ENCODE peak calls at places on chromosomes 13 and 19, in five cellular contexts. D is lower lobe of right lung, W is sigmoid colon, U is progenitor cell of endocrine pancreas, G is lower leg skin. N is an unnamed sample.

GRCh38 chr13:77176350-77176749 is 149.4 kb upstream of the FBXL3 start:
- DNase-seq in D (no peak), U (no peak), G (no peak), W (no peak), N (no peak)

GRCh38 chr13:48072304-48072703 is 22.6 kb downstream of the MED4 start:
- DNase-seq in D (no peak), U (no peak), G (no peak), W (no peak), N (no peak)

GRCh38 chr19:43723588-43723987 is 7.7 kb downstream of the IRGC start:
- DNase-seq in W (no peak), D (no peak), G (no peak), U (no peak), N (no peak)

GRCh38 chr13:35810286-35810685 is 320.9 kb downstream of the DCLK1 start:
- DNase-seq in U (no peak), G (no peak), D (no peak), W (no peak), N (no peak)

GRCh38 chr13:93243375-93244063 is 16.9 kb downstream of the GPC6 start:
- DNase-seq in W (no peak), D (no peak), U (no peak), G (no peak), N (no peak)

GRCh38 chr13:62598708-62599107 is 1183.1 kb upstream of the PCDH20 start:
- DNase-seq in W (no peak), D (no peak), G (no peak), U (no peak), N (no peak)

GRCh38 chr13:22103628-22104027 is 432.8 kb downstream of the FGF9 start:
- DNase-seq in U (no peak), G (no peak), D (no peak), W (no peak), N (no peak)

GRCh38 chr13:111518161-111518791 is 197.8 kb downstream of the TEX29 start:
- DNase-seq in D (no peak), G (peak; percentile 61), U (no peak), W (no peak), N (peak; percentile 56)

GRCh38 chr13:80054806-80055205 is 286.1 kb downstream of the SPRY2 start:
- DNase-seq in G (no peak), W (no peak), D (no peak), U (no peak), N (no peak)

GRCh38 chr19:15587663-15588062 is 27.4 kb upstream of the CYP4F8 start:
- DNase-seq in G (peak; percentile 84), D (peak; percentile 86), W (no peak), U (no peak), N (peak; percentile 51)

GRCh38 chr13:98156259-98156658 is 13.4 kb downstream of the FARP1 start:
- DNase-seq in U (no peak), G (peak; percentile 9), D (no peak), W (no peak), N (no peak)

GRCh38 chr13:37526710-37527446 is 71.7 kb downstream of the POSTN start:
- DNase-seq in U (no peak), G (no peak), D (no peak), W (no peak), N (no peak)

GRCh38 chr13:25990801-25991200 is 61.0 kb downstream of the SHISA2 start:
- DNase-seq in U (no peak), W (no peak), D (no peak), G (no peak), N (peak; percentile 80)

GRCh38 chr13:50080856-50081105 is 65.5 kb downstream of the KCNRG start:
- DNase-seq in U (no peak), W (no peak), G (no peak), D (no peak), N (no peak)

GRCh38 chr13:50080158-50080855 is 65.1 kb downstream of the KCNRG start:
- DNase-seq in U (no peak), W (peak; percentile 70), D (no peak), G (no peak), N (no peak)

GRCh38 chr13:50081899-50082425 is 66.7 kb downstream of the KCNRG start:
- DNase-seq in G (peak; percentile 99), W (peak; percentile 99), D (peak; percentile 97), U (peak; percentile 98), N (peak; percentile 100)

GRCh38 chr13:50082426-50083283 is 67.4 kb downstream of the KCNRG start:
- DNase-seq in W (peak; percentile 75), U (peak; percentile 77), D (peak; percentile 91), G (no peak), N (no peak)

DNA sequence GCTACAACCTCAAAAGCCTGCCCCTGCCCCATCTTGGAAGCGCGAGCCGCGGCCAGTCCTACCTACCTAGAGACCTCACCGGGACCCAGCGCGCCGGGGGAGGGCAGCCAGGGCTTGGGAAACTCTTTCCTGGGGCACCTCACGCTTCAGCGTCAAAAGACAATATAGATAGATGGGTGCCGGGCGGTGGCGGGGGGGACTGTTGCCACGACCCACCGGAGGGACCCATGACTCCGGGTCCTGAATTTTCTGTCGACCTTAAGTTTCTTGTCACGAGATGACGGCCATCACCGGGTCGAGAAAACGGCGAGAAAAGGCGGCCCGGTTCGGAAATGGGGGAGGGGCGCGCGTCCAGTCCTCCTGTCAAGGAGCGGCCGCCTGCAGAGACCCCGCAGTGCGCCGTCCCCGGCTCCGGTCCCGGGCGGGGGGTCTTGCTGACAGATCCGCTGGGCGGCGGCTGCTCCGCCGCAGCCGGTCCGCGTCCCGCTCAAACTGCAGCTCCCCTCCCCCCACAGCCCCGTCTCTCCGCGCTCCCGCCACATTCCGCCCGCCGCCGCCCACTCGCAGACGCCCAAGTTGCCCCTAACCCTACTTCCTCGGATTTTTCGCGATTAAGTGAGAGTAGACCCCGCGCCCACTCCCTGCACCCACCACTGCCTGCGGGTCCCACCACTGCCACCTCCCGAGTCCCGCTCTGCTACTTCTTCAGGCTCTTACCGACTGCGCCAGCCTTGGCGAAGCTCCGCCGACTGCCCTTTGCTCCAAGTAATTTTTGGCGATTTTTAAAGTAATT is 66.1 kb downstream of the KCNRG start:
- DNase-seq in G (peak; percentile 93), W (peak; percentile 76), D (peak; percentile 66), U (peak; percentile 48), N (peak; percentile 86)
- TF ChIP-seq CTCF in G (no peak), W (no peak), D (no peak), U (peak; percentile 34), N (peak; percentile 32)

DNA sequence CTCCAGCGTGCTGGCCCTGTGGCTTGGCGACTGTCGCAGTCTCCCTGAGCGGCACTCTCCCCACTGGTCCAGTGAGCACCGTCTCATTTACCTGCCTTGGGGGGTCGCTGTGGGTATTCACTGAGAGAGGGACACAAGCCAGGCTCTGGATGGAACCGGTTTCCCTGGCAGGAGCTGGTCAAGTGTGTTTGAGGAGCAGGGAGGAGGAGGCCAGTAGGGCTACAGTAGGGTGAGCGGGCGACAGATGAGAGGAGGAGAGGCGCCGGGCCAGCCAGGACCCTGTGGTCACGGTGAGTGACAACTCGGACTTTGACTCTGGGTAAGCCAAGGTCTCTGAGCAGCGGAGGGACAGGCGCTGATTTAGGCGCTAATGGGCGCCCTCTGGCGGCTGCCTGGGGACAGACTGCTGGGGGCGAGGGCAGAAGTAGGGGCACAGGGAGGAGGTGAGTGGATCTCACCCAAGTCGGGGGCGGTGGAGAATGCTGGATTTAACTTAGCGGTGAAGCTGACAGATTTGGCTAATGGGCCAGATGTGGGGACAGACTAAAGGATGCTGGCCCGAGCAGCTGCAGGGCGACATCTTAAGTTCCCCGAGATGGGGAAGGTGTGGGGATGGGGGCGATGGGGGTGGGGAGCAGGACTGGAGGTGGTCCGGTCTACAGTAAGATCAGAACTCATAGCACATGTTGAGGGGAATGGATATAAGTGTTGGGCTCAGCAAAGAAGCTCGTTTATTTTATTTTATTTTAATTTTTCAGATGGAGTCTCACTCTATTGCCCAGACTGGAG is 4.7 kb upstream of the PRMT1 start:
- DNase-seq in U (peak; percentile 83), W (peak; percentile 83), D (peak; percentile 84), G (peak; percentile 95), N (peak; percentile 94)
- TF ChIP-seq CTCF in U (peak; percentile 96), W (peak; percentile 77), D (peak; percentile 89), G (no peak), N (peak; percentile 96)

GRCh38 chr19:45205810-45206209 is 27.2 kb downstream of the BLOC1S3 start:
- DNase-seq in W (no peak), G (no peak), U (no peak), D (no peak), N (no peak)

GRCh38 chr19:45200614-45201013 is 22.0 kb downstream of the BLOC1S3 start:
- DNase-seq in G (no peak), W (no peak), U (no peak), D (no peak), N (peak; percentile 88)

GRCh38 chr19:45206328-45206727 is 27.7 kb downstream of the BLOC1S3 start:
- DNase-seq in W (no peak), G (no peak), U (no peak), D (no peak), N (no peak)

DNA sequence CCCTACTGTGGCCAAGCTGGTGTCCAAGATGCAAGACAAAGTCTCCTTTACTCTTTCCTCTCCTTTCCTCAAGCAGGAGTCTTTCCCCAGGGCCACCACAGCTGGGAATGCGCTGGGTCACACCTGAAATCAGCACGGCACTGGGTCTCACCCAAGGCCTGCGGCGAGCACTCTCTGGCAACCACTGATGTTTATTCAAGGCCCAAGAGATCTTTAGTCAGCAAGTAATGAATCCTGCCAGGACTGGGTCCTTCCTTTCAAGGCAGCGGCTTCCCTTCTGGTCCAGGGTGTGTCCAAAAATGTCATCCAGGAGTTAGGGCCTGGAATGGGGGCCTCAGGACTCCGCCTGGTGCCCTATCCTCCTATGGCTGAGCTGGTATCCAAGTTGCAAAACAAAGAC is 24.1 kb downstream of the BLOC1S3 start:
- DNase-seq in U (no peak), G (no peak), W (no peak), D (no peak), N (no peak)
- TF ChIP-seq CTCF in U (no peak), G (no peak), W (no peak), D (no peak), N (no peak)

GRCh38 chr19:11321206-11322126 is 18.0 kb downstream of the RAB3D start:
- DNase-seq in D (no peak), G (no peak), U (no peak), W (no peak), N (no peak)
- TF ChIP-seq CTCF in D (no peak), G (no peak), U (peak; percentile 21), W (no peak), N (no peak)

DNA sequence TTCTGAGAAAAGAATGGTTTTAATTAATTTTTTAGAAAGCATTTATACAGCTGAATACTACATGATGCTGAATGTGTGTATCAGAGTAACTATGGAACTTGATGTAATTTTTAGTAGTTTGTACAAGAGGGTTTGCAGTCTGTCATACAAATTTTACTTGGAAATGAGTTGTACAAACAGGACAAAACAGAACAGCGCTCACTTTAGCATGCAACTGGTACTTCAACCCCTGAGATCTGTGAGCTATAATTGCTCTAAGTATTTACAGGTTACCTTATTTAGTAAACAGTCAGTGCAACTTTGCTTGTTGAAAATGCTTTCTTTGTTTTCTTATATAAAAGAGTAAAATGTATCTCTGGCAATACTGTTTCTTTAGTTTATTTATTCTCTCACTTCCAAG is 719 bp downstream of the TNFRSF19 start:
- DNase-seq in W (no peak), G (no peak), U (no peak), D (no peak), N (no peak)
- TF ChIP-seq CTCF in W (no peak), G (no peak), U (peak; percentile 8), D (no peak), N (peak; percentile 9)

DNA sequence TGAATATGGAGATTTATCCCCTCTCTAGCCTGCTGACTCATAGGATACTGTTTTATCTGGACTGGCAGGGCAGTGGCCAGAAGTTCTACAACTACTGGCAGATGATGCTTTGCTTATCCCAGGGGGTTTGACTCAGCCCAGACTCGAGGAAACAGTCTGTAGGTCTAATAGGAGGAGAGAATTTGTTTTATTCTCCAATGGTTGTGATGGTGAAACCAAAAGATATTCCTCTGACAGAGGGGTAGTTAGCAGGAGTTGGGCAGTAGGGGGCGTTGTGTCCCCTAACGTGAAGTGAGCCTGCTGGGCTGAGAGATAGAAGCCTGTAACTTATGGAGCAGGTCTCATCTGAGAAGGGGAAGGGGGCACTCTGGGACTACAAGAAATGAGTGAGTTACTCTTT is 74.9 kb downstream of the WTIP start:
- DNase-seq in U (no peak), D (no peak), G (no peak), W (no peak), N (no peak)
- TF ChIP-seq CTCF in U (peak; percentile 59), D (peak; percentile 40), G (no peak), W (peak; percentile 15), N (peak; percentile 27)